ENCODE peak calls at places on chromosome 10, in ten cellular contexts. M, P, X, B, H, I, F, T, O and Q are unnamed samples.

GRCh38 chr10:28991326-28991725 is 297.5 kb upstream of the LYZL1 start:
- DNase-seq in X (no peak), H (no peak), O (no peak), F (no peak), B (no peak), T (no peak), P (peak; percentile 33), I (no peak), M (peak; percentile 53), Q (peak; percentile 18)

GRCh38 chr10:4941540-4942330 is 21.5 kb upstream of the AKR1C1 start:
- DNase-seq in T (no peak), F (no peak), P (no peak), B (no peak), I (no peak), X (no peak), M (no peak), H (no peak), O (no peak), Q (no peak)

GRCh38 chr10:114963908-114964307 is 25.9 kb downstream of the TRUB1 start:
- DNase-seq in P (no peak), T (no peak), F (no peak), O (no peak), M (no peak), I (no peak), X (no peak), H (no peak), B (no peak), Q (no peak)

GRCh38 chr10:490891-491571 is 198.4 kb downstream of the DIP2C start:
- DNase-seq in B (no peak), X (no peak), T (peak; percentile 15), O (no peak), F (peak; percentile 28), I (peak; percentile 46), M (no peak), P (peak; percentile 73), H (no peak), Q (peak; percentile 51)

GRCh38 chr10:92124524-92125168 is 166.2 kb downstream of the CPEB3 start:
- DNase-seq in M (peak; percentile 75), O (no peak), X (peak; percentile 54), P (peak; percentile 50), B (no peak), T (no peak), I (no peak), F (peak; percentile 39), H (no peak), Q (no peak)

GRCh38 chr10:118802126-118802793 is 47.5 kb upstream of the CACUL1 start:
- DNase-seq in F (no peak), H (no peak), P (no peak), X (no peak), T (no peak), B (no peak), I (no peak), O (no peak), M (no peak), Q (no peak)

GRCh38 chr10:11757452-11757819 is 15.3 kb downstream of the ECHDC3 start:
- DNase-seq in B (peak; percentile 79), X (peak; percentile 65), P (peak; percentile 81), O (no peak), T (peak; percentile 83), I (no peak), F (no peak), H (no peak), M (peak; percentile 45), Q (peak; percentile 89)

GRCh38 chr10:35986756-35987467 is 344.8 kb upstream of the FZD8 start:
- DNase-seq in O (no peak), H (no peak), M (no peak), T (no peak), X (no peak), P (no peak), F (no peak), B (no peak), I (no peak), Q (no peak)

GRCh38 chr10:35585903-35586535 is 19.1 kb upstream of the GJD4 start:
- DNase-seq in I (no peak), T (no peak), B (no peak), O (no peak), H (no peak), X (no peak), F (no peak), M (no peak), P (no peak), Q (no peak)

GRCh38 chr10:18216482-18216881 is 76.3 kb downstream of the CACNB2 start:
- DNase-seq in B (peak; percentile 63), H (no peak), F (no peak), T (no peak), O (no peak), P (no peak), X (no peak), M (no peak), I (no peak), Q (no peak)

GRCh38 chr10:74888947-74889661 is 62.7 kb downstream of the KAT6B start:
- DNase-seq in P (no peak), M (no peak), X (no peak), I (no peak), B (no peak), F (no peak), T (no peak), O (no peak), H (no peak), Q (no peak)

GRCh38 chr10:66786705-66787104 is 139.1 kb upstream of the LRRTM3 start:
- DNase-seq in I (peak; percentile 48), X (no peak), H (no peak), M (no peak), T (no peak), B (no peak), O (no peak), F (no peak), P (no peak), Q (no peak)

GRCh38 chr10:80611481-80611880 is 73.8 kb downstream of the SH2D4B start:
- DNase-seq in P (no peak), T (no peak), H (no peak), F (no peak), M (no peak), I (peak; percentile 9), O (no peak), B (no peak), X (no peak), Q (no peak)

GRCh38 chr10:98097611-98098010 is 36.8 kb upstream of the R3HCC1L start:
- DNase-seq in F (no peak), P (no peak), M (no peak), T (no peak), O (no peak), X (no peak), I (no peak), H (no peak), B (no peak), Q (no peak)

GRCh38 chr10:87940210-87940609 is 76.8 kb downstream of the PTEN start:
- DNase-seq in H (no peak), X (no peak), I (no peak), O (no peak), P (no peak), T (no peak), M (no peak), B (no peak), F (no peak), Q (no peak)

GRCh38 chr10:87942884-87943527 is 79.6 kb downstream of the PTEN start:
- DNase-seq in T (no peak), F (no peak), X (no peak), O (no peak), H (no peak), M (no peak), P (no peak), B (no peak), I (no peak), Q (no peak)

GRCh38 chr10:87945994-87946393 is 82.6 kb downstream of the PTEN start:
- DNase-seq in O (no peak), F (no peak), B (no peak), M (no peak), T (no peak), X (no peak), H (no peak), P (no peak), I (no peak), Q (no peak)
- TF ChIP-seq POLR2A in O (no peak), F (no peak), B (no peak), M (no peak), T (no peak), X (no peak), H (no peak), P (no peak), I (no peak), Q (no peak)

DNA sequence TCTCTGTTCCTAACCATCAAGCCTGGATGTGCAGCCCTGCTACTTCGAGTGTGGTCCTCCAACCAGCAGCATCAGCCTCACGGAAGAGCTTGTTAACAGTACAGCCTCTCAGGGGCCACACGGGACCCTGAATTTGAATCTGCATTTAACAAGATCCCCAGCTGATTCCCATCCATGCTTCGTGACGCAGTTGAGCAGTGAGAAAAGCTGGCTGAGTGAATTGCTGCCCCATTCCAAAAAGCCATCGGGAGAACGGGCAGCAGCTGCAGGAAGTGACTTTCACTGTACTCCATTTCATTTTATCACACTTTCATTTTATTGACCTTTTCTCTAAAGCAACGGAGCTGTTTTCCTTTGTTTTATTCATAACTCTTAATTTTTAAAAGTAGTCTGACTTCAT is 22.5 kb downstream of the FAM171A1 start:
- DNase-seq in H (no peak), F (no peak), O (no peak), P (peak; percentile 70), T (no peak), B (no peak), I (no peak), M (no peak), X (no peak), Q (peak; percentile 80)
- H3K4me3 ChIP-seq in H (peak overlapping the region; percentile 26), F (peak overlapping the region; percentile 10), O (peak overlapping the region; percentile 15), P (peak overlapping the region; percentile 32), T (peak overlapping the region; percentile 6), B (no peak overlapping the region), I (peak overlapping the region; percentile 5), M (peak overlapping the region; percentile 36), X (peak overlapping the region; percentile 20), Q (no peak overlapping the region)

DNA sequence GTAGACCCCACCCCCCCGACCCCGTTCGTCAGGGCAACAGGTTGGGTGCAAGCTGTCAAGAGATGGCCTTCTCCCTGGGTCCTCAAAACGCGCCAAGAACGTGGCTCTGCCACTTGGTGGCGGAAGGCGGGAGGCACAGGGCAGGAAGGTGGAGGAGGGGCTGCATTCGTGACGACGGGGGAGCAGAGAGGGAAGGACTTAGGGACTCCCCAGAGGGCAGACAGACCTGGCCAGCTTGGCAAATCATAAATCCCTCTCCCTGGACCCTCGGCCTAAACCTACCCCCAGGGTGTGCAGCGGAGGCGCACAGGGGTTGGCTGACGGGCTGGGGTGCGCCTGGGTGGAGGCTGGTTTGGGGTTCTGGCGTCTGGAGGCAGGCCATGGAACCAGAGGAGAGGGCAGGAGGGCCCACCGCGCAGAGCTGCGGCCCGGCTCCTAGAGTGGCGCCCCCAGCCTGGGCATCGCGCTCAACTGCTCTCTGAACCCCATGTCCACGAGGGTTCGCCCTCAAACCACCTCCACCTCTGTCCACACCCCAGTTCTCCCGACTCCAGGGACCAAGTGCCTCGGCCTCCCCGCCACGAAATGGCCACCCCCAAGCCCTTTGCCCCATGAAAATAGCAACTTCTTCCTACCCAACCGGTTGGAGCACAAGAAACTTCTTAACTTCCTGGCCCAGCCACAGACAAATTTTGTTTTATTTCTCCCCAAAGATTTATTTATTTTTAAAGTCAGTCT is 10.8 kb upstream of the GATA3 start:
- DNase-seq in X (no peak), B (no peak), I (no peak), P (no peak), O (no peak), H (no peak), T (no peak), M (no peak), F (no peak), Q (no peak)
- TF ChIP-seq CTCF in X (no peak), B (no peak), I (no peak), P (no peak), O (no peak), H (no peak), T (no peak), M (no peak), F (no peak), Q (no peak)

GRCh38 chr10:46284286-46285229 is 2.2 kb upstream of the ANTXRL start:
- DNase-seq in O (peak; percentile 21), M (peak; percentile 81), B (peak; percentile 91), I (peak; percentile 94), P (peak; percentile 91), H (peak; percentile 76), F (peak; percentile 93), T (peak; percentile 67), X (peak; percentile 82), Q (peak; percentile 84)
- TF ChIP-seq POLR2A in O (peak; percentile 47), M (peak; percentile 12), B (no peak), I (no peak), P (no peak), H (peak; percentile 15), F (peak; percentile 31), T (peak; percentile 36), X (peak; percentile 71), Q (no peak)